ENCODE peak calls at places on chromosomes 1 and 21, in four cellular contexts. N is esophagus squamous epithelium, C is OCI-LY7, B is GM10248. I is an unnamed sample.
A peak's percentile ranks its signal among the peaks of the same experiment; 100 is the strongest.

GRCh38 chr1:98103617-98104284 is 182.9 kb upstream of the DPYD start:
- DNase-seq in N (no peak), C (no peak), B (no peak), I (no peak)

GRCh38 chr1:85201340-85202091 is 700 bp upstream of the SYDE2 start:
- DNase-seq in N (no peak), C (peak; percentile 4), B (peak; percentile 67), I (peak; percentile 76)

GRCh38 chr1:226738421-226738994 is 574 bp downstream of the ITPKB start:
- DNase-seq in N (no peak), C (peak; percentile 85), B (peak; percentile 43), I (peak; percentile 55)

GRCh38 chr1:241992734-241993133 is 6.2 kb downstream of the MAP1LC3C start:
- DNase-seq in N (no peak), C (no peak), B (no peak), I (no peak)

GRCh38 chr1:110627763-110628162 is 21.6 kb upstream of the KCNA2 start:
- DNase-seq in N (no peak), C (no peak), B (no peak), I (no peak)

GRCh38 chr1:7447093-7447492 is 324.0 kb upstream of the VAMP3 start:
- DNase-seq in N (no peak), C (no peak), B (no peak), I (no peak)

GRCh38 chr1:48876221-48876785 is 99.6 kb upstream of the BEND5 start:
- DNase-seq in N (no peak), C (no peak), B (no peak), I (no peak)

GRCh38 chr1:206606867-206607266 is 5.4 kb downstream of the EIF2D start:
- DNase-seq in N (no peak), C (peak; percentile 51), B (no peak), I (no peak)

GRCh38 chr21:26351661-26352060 is 181.1 kb upstream of the APP start:
- DNase-seq in N (no peak), C (no peak), B (no peak), I (no peak)

GRCh38 chr1:53501065-53502005 is 42.1 kb downstream of the DMRTB1 start:
- DNase-seq in N (no peak), C (no peak), B (no peak), I (no peak)

GRCh38 chr1:3463891-3464648 is 9.6 kb downstream of the ARHGEF16 start:
- DNase-seq in N (no peak), C (no peak), B (no peak), I (no peak)

GRCh38 chr1:225519166-225519863 is 91.5 kb upstream of the LBR start:
- DNase-seq in N (no peak), C (no peak), B (no peak), I (no peak)

GRCh38 chr1:244280859-244281258 is 170.8 kb downstream of the ADSS2 start:
- DNase-seq in N (no peak), C (no peak), B (no peak), I (no peak)

GRCh38 chr1:13583964-13584791 is 546 bp downstream of the PDPN start:
- DNase-seq in N (no peak), C (no peak), B (no peak), I (no peak)

GRCh38 chr1:22747021-22747734 is 36.5 kb downstream of the EPHB2 start:
- DNase-seq in N (no peak), C (no peak), B (no peak), I (no peak)

GRCh38 chr1:224106568-224107281 is 7.2 kb upstream of the FBXO28 start:
- DNase-seq in N (no peak), C (peak; percentile 73), B (peak; percentile 62), I (peak; percentile 55)

GRCh38 chr21:27739187-27739586 is 772.3 kb upstream of the ADAMTS5 start:
- DNase-seq in N (no peak), C (no peak), B (no peak), I (no peak)

GRCh38 chr1:169550294-169550693 is 36.0 kb downstream of the F5 start:
- DNase-seq in N (no peak), C (peak; percentile 48), B (peak; percentile 40), I (peak; percentile 36)

GRCh38 chr1:211698161-211699026 is 23.0 kb upstream of the NEK2 start:
- DNase-seq in N (peak; percentile 21), C (peak; percentile 75), B (peak; percentile 86), I (peak; percentile 87)

GRCh38 chr21:45993210-45994085 is 11.9 kb downstream of the COL6A1 start:
- DNase-seq in N (no peak), C (no peak), B (no peak), I (no peak)

GRCh38 chr1:58841455-58841854 is 57.6 kb upstream of the JUN start:
- DNase-seq in N (no peak), C (peak; percentile 23), B (no peak), I (no peak)

GRCh38 chr21:28771790-28772501 is 220.7 kb downstream of the LTN1 start:
- DNase-seq in N (no peak), C (no peak), B (no peak), I (no peak)

GRCh38 chr21:25039461-25040380 is 567.6 kb downstream of the MRPL39 start:
- DNase-seq in N (no peak), C (no peak), B (peak; percentile 15), I (no peak)

GRCh38 chr1:218659911-218660677 is 315.0 kb downstream of the TGFB2 start:
- DNase-seq in N (no peak), C (no peak), B (no peak), I (no peak)

GRCh38 chr1:52814465-52814864 is 28.1 kb upstream of the ZYG11A start:
- DNase-seq in N (no peak), C (no peak), B (no peak), I (no peak)

GRCh38 chr1:15714438-15715136 is 21.5 kb upstream of the SLC25A34 start:
- DNase-seq in N (no peak), C (no peak), B (no peak), I (no peak)

GRCh38 chr1:43065191-43065590 is 106.5 kb upstream of the SLC2A1 start:
- DNase-seq in N (no peak), C (no peak), B (no peak), I (no peak)

GRCh38 chr1:15765495-15766194 is 7.0 kb downstream of the FBLIM1 start:
- DNase-seq in N (no peak), C (no peak), B (no peak), I (no peak)

GRCh38 chr1:184792450-184792969 is 37.9 kb upstream of the EDEM3 start:
- DNase-seq in N (no peak), C (no peak), B (no peak), I (no peak)

GRCh38 chr21:26659757-26660156 is 86.7 kb upstream of the CYYR1 start:
- DNase-seq in N (no peak), C (no peak), B (no peak), I (no peak)

GRCh38 chr1:222009105-222009730 is 267.3 kb upstream of the DUSP10 start:
- DNase-seq in N (no peak), C (peak; percentile 14), B (peak; percentile 28), I (peak; percentile 38)

GRCh38 chr1:211285196-211285595 is 26.0 kb downstream of the RCOR3 start:
- DNase-seq in N (no peak), C (no peak), B (no peak), I (no peak)

GRCh38 chr1:8862528-8862927 is 16.0 kb downstream of the ENO1 start:
- DNase-seq in N (no peak), C (peak; percentile 57), B (no peak), I (no peak)

GRCh38 chr1:14924455-14925325 is 228.9 kb upstream of the TMEM51 start:
- DNase-seq in N (no peak), C (no peak), B (peak; percentile 39), I (peak; percentile 52)

GRCh38 chr21:45408811-45409261 is 3.9 kb downstream of the COL18A1 start:
- DNase-seq in N (no peak), C (no peak), B (no peak), I (no peak)

GRCh38 chr1:51326839-51327238 is 3.5 kb downstream of the TTC39A start:
- DNase-seq in N (no peak), C (no peak), B (no peak), I (no peak)

DNA sequence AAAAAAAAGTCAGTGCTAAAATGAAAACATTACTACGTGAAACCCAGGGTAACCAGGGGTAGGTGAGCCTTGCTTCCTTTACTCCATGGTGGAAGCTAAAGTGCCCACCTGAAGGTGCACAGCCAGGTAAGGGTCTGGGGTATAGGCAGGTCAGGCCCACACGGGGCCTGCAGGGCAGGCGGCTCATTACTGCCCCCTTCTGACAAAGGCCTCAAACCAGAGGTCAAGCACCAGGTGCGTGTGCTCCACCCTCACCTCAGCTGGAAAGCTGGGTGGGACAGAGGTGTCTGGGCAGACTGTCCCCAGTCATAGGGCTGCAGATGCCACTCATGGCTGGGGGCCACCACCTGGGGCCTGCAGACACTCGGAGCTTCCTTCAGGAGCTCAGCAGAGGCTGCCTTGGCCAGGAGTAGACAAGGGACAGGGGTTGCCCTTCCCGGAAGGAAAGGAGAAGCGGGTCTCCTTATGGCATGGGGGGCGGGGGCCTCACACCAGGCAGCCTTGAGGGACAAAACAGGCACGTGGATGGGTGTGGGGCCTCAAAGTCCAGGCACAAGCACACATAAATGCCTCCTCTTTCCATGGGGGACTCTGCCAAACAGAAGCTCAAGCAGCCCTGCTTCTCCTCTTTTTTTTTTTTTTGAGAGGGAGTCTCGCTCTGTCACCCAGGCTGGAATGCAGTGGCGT is 36.2 kb downstream of the ACOT7 start:
- DNase-seq in N (no peak), C (peak; percentile 23), B (no peak), I (peak; percentile 34)
- TF ChIP-seq CTCF in N (no peak), C (peak; percentile 61), B (peak; percentile 37), I (peak; percentile 24)

DNA sequence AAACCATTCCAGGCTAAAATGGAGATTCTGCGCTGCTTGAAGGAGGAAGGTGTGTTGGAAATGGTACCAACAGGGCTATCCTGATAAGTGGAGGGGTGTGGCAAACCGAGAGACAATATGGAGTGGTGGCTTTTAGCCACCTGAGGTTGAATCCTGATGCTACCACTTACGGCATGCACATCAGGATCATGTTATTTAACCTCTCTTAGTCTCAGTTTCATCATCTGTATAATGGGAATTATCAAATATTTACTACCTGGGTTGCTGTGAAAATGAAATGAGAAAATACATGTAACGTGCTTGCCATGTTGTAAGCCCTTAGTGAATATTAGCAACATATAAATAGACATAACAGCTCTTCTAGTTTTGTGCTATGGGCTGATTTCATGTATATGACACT is 117.1 kb downstream of the TBX19 start:
- DNase-seq in N (no peak), C (no peak), B (no peak), I (no peak)
- TF ChIP-seq CTCF in N (no peak), C (no peak), B (no peak), I (no peak)

GRCh38 chr1:20711285-20712209 is 6.3 kb downstream of the KIF17 start:
- DNase-seq in N (no peak), C (no peak), B (no peak), I (no peak)
- TF ChIP-seq CTCF in N (no peak), C (peak; percentile 32), B (no peak), I (no peak)

GRCh38 chr1:117794073-117794472 is 135.3 kb downstream of the GDAP2 start:
- DNase-seq in N (no peak), C (no peak), B (no peak), I (no peak)

GRCh38 chr1:117796226-117796625 is 133.2 kb downstream of the GDAP2 start:
- DNase-seq in N (no peak), C (no peak), B (no peak), I (no peak)

GRCh38 chr1:117795792-117796191 is 133.6 kb downstream of the GDAP2 start:
- DNase-seq in N (no peak), C (no peak), B (no peak), I (no peak)

GRCh38 chr1:117793396-117793795 is 136.0 kb downstream of the GDAP2 start:
- DNase-seq in N (no peak), C (no peak), B (no peak), I (no peak)

DNA sequence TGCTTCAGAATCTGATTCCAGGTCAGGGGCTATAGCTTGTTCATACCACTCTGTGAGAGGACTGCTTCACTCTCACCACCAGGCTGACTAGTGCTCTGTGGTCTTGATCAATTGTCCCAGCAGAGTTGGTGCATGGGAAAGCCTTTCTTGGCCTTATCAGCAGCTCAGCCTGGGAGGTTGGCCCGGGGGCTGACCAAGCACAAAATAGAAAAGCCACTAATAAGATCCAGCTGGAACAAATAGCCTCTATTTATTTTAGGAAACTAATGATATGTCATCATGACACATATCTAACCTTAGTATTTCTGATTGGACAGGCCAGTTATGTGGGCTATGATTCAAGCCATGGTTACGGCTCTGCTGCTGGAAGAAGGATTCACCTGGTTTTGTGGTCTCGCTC is 134.2 kb downstream of the GDAP2 start:
- DNase-seq in N (no peak), C (no peak), B (no peak), I (no peak)
- TF ChIP-seq CTCF in N (no peak), C (no peak), B (no peak), I (no peak)